ENCODE peak calls at places on chromosome 14, in six cellular contexts. G, C, M, Q, Y and P are unnamed samples.

GRCh38 chr14:32202468-32202865 is 602 bp downstream of the RNU6-8 start:
- DNase-seq in Y (no peak), G (no peak), M (no peak), C (no peak), Q (peak; percentile 68), P (no peak)

GRCh38 chr14:53613404-53614253 is 343.0 kb downstream of the BMP4 start:
- DNase-seq in Y (no peak), G (no peak), M (no peak), Q (peak; percentile 76), C (peak; percentile 99), P (no peak)

GRCh38 chr14:101499080-101499479 is 62.2 kb upstream of the DIO3 start:
- DNase-seq in Q (no peak), M (no peak), C (no peak), G (peak; percentile 11), Y (no peak), P (peak; percentile 31)

GRCh38 chr14:37369446-37369845 is 171.7 kb downstream of the MIPOL1 start:
- DNase-seq in G (no peak), Y (no peak), M (no peak), Q (no peak), C (no peak), P (no peak)

GRCh38 chr14:51097287-51097686 is 2.4 kb upstream of the TRIM9 start:
- DNase-seq in G (no peak), Y (no peak), M (no peak), Q (no peak), C (no peak), P (no peak)

GRCh38 chr14:99725774-99726537 is 41.9 kb downstream of the CYP46A1 start:
- DNase-seq in C (peak; percentile 37), Q (no peak), M (no peak), G (peak; percentile 29), Y (no peak), P (peak; percentile 79)

GRCh38 chr14:100406505-100407131 is 83.5 kb downstream of the SLC25A47 start:
- DNase-seq in Y (no peak), M (peak; percentile 94), G (no peak), Q (peak; percentile 29), C (no peak), P (no peak)

GRCh38 chr14:23640524-23641141 is 4.5 kb downstream of the DHRS2 start:
- DNase-seq in G (peak; percentile 49), C (no peak), Q (no peak), M (no peak), Y (no peak), P (peak; percentile 88)

GRCh38 chr14:26841920-26842741 is 244.3 kb upstream of the NOVA1 start:
- DNase-seq in Q (peak; percentile 99), C (peak; percentile 100), G (no peak), Y (no peak), M (no peak), P (peak; percentile 17)

GRCh38 chr14:75044322-75044721 is 6.9 kb downstream of the MLH3 start:
- DNase-seq in C (peak; percentile 68), M (no peak), G (no peak), Q (no peak), Y (no peak), P (no peak)

GRCh38 chr14:89416002-89416995 is 734 bp downstream of the FOXN3 start:
- DNase-seq in Y (peak; percentile 94), G (peak; percentile 97), C (peak; percentile 94), Q (peak; percentile 98), M (peak; percentile 99), P (peak; percentile 99)

GRCh38 chr14:61392297-61392696 is 70.9 kb downstream of the PRKCH start:
- DNase-seq in Q (no peak), C (no peak), Y (no peak), G (no peak), M (no peak), P (no peak)

GRCh38 chr14:96117997-96118790 is 79.0 kb downstream of the C14orf132 start:
- DNase-seq in M (no peak), Q (no peak), Y (no peak), G (no peak), C (no peak), P (no peak)

GRCh38 chr14:101359221-101360044 is 201.9 kb upstream of the DIO3 start:
- DNase-seq in M (no peak), G (no peak), C (no peak), Q (no peak), Y (no peak), P (peak; percentile 74)

GRCh38 chr14:24323341-24323740 is 11.5 kb downstream of the ADCY4 start:
- DNase-seq in Y (no peak), C (no peak), M (no peak), Q (no peak), G (no peak), P (peak; percentile 91)

GRCh38 chr14:100346306-100347091 is 23.4 kb downstream of the SLC25A47 start:
- DNase-seq in Y (no peak), M (no peak), C (no peak), G (no peak), Q (no peak), P (no peak)

GRCh38 chr14:81402123-81402495 is 2.0 kb upstream of the STON2 start:
- DNase-seq in Q (no peak), G (no peak), M (no peak), Y (no peak), C (peak; percentile 60), P (peak; percentile 72)

GRCh38 chr14:69138189-69138535 is 14.8 kb downstream of the DCAF5 start:
- DNase-seq in M (no peak), C (peak; percentile 61), G (no peak), Y (no peak), Q (peak; percentile 62), P (no peak)

GRCh38 chr14:89027097-89027740 is 202.8 kb downstream of the TTC8 start:
- DNase-seq in Q (peak; percentile 40), G (peak; percentile 70), C (no peak), Y (no peak), M (no peak), P (peak; percentile 96)

GRCh38 chr14:32933623-32933942 is 5.1 kb upstream of the NPAS3 start:
- DNase-seq in Q (peak; percentile 78), M (no peak), Y (no peak), C (peak; percentile 34), G (no peak), P (no peak)

GRCh38 chr14:98077176-98077575 is 1194.8 kb downstream of the BCL11B start:
- DNase-seq in G (no peak), M (no peak), Q (no peak), C (no peak), Y (no peak), P (no peak)

GRCh38 chr14:35932659-35933159 is 106.6 kb downstream of the BRMS1L start:
- DNase-seq in M (peak; percentile 81), Q (no peak), Y (no peak), G (no peak), C (no peak), P (no peak)

GRCh38 chr14:75493580-75494130 is 28.6 kb upstream of the BATF start:
- DNase-seq in G (no peak), C (no peak), Y (no peak), M (no peak), Q (no peak), P (no peak)

GRCh38 chr14:69554500-69554899 is 20.2 kb downstream of the CCDC177 start:
- DNase-seq in Q (no peak), M (no peak), C (no peak), Y (no peak), G (no peak), P (no peak)

GRCh38 chr14:100341301-100342031 is 18.3 kb downstream of the SLC25A47 start:
- DNase-seq in M (no peak), Y (no peak), Q (peak; percentile 97), G (no peak), C (peak; percentile 96), P (peak; percentile 99)

GRCh38 chr14:101054671-101055070 is 151.1 kb upstream of the RTL1 start:
- DNase-seq in G (no peak), M (no peak), C (no peak), Q (no peak), Y (no peak), P (peak; percentile 60)

GRCh38 chr14:75050852-75051555 is at the start of gene MLH3:
- DNase-seq in G (peak; percentile 90), Q (peak; percentile 76), C (peak; percentile 37), Y (peak; percentile 86), M (peak; percentile 84), P (peak; percentile 93)

GRCh38 chr14:103014466-103015319 is 42.7 kb downstream of the CDC42BPB start:
- DNase-seq in G (peak; percentile 34), Y (no peak), M (no peak), Q (peak; percentile 72), C (peak; percentile 75), P (peak; percentile 81)

GRCh38 chr14:103686831-103687485 is 28.3 kb downstream of the XRCC3 start:
- DNase-seq in M (no peak), Q (peak; percentile 32), G (no peak), Y (no peak), C (no peak), P (peak; percentile 65)